ENCODE peak calls at places on chromosomes 1 and 21, in nine cellular contexts. Y is heart right ventricle; P is activated CD4-positive, alpha-beta T cell treated with anti-CD3 and anti-CD28 coated beads, Interleukin-2, amount 50 U/mL, for 24 hours; G is HL-60; Q is NCI-H446 treated with DMSO at 0.1 percent for 48 hours; V is stomach; R is lung; T is stimulated activated CD4-positive, alpha-beta T cell treated with anti-CD3 and anti-CD28 coated beads, Interleukin-15, amount 100 ng/mL, for 24 hours; O is stimulated activated CD8-positive, alpha-beta memory T cell treated with anti-CD3 and anti-CD28 coated beads, Interleukin-2, amount 100 ng/mL, for 1 hour. N is an unnamed sample.

GRCh38 chr21:33289199-33289819 is 23.1 kb downstream of the IL10RB start:
- DNase-seq in Y (no peak), P (no peak), G (no peak), Q (no peak), V (no peak), R (no peak), T (no peak), O (no peak), N (no peak)

GRCh38 chr1:1573843-1574720 is 581 bp downstream of the SSU72 start:
- DNase-seq in Y (peak; percentile 58), P (peak; percentile 59), G (peak; percentile 72), Q (peak; percentile 75), V (no peak), R (peak; percentile 59), T (peak; percentile 77), O (peak; percentile 53), N (no peak)

GRCh38 chr1:162009501-162010174 is 14.0 kb downstream of the OLFML2B start:
- DNase-seq in Y (peak; percentile 26), P (no peak), G (no peak), Q (peak; percentile 26), V (no peak), R (no peak), T (no peak), O (no peak), N (no peak)

GRCh38 chr21:31752967-31753366 is 21.0 kb upstream of the SCAF4 start:
- DNase-seq in Y (no peak), P (no peak), G (no peak), Q (no peak), V (no peak), R (no peak), T (no peak), O (no peak), N (no peak)

GRCh38 chr21:38037416-38037815 is 121.2 kb upstream of the KCNJ6 start:
- DNase-seq in Y (no peak), P (no peak), G (no peak), Q (no peak), V (no peak), R (no peak), T (no peak), O (no peak), N (no peak)

GRCh38 chr1:155871390-155871789 is 12.0 kb downstream of the SYT11 start:
- DNase-seq in Y (peak; percentile 55), P (no peak), G (no peak), Q (peak; percentile 92), V (peak; percentile 28), R (no peak), T (no peak), O (no peak), N (peak; percentile 54)

GRCh38 chr1:108719654-108720435 is 7.1 kb downstream of the FNDC7 start:
- DNase-seq in Y (no peak), P (no peak), G (no peak), Q (no peak), V (no peak), R (no peak), T (no peak), O (no peak), N (no peak)

GRCh38 chr1:208433086-208433485 is 188.9 kb upstream of the PLXNA2 start:
- DNase-seq in Y (no peak), P (no peak), G (no peak), Q (no peak), V (no peak), R (no peak), T (no peak), O (no peak), N (no peak)

GRCh38 chr1:65449214-65449823 is 28.9 kb downstream of the LEPR start:
- DNase-seq in Y (no peak), P (no peak), G (no peak), Q (no peak), V (no peak), R (no peak), T (no peak), O (no peak), N (no peak)

GRCh38 chr21:38086580-38086979 is 170.2 kb upstream of the KCNJ15 start:
- DNase-seq in Y (no peak), P (no peak), G (no peak), Q (no peak), V (no peak), R (no peak), T (no peak), O (no peak), N (no peak)

GRCh38 chr1:44934786-44935185 is 51.6 kb downstream of the EIF2B3 start:
- DNase-seq in Y (no peak), P (no peak), G (no peak), Q (no peak), V (no peak), R (no peak), T (no peak), O (no peak), N (no peak)

GRCh38 chr1:5754817-5755551 is 237.2 kb downstream of the NPHP4 start:
- DNase-seq in Y (no peak), P (no peak), G (no peak), Q (no peak), V (no peak), R (no peak), T (no peak), O (no peak), N (no peak)

GRCh38 chr1:45319761-45320160 is 6.9 kb upstream of the HPDL start:
- DNase-seq in Y (no peak), P (no peak), G (no peak), Q (no peak), V (no peak), R (no peak), T (no peak), O (no peak), N (no peak)

GRCh38 chr1:114901739-114902255 is 47.1 kb downstream of the SYCP1 start:
- DNase-seq in Y (no peak), P (no peak), G (no peak), Q (no peak), V (no peak), R (no peak), T (no peak), O (no peak), N (no peak)

GRCh38 chr1:112544011-112544688 is 35.4 kb downstream of the WNT2B start:
- DNase-seq in Y (no peak), P (no peak), G (no peak), Q (no peak), V (no peak), R (no peak), T (no peak), O (no peak), N (no peak)

GRCh38 chr1:170694172-170694926 is 30.4 kb downstream of the PRRX1 start:
- DNase-seq in Y (no peak), P (no peak), G (no peak), Q (no peak), V (no peak), R (no peak), T (no peak), O (no peak), N (no peak)

GRCh38 chr21:42113926-42114409 is 42.9 kb downstream of the UMODL1 start:
- DNase-seq in Y (no peak), P (no peak), G (peak; percentile 55), Q (no peak), V (no peak), R (no peak), T (no peak), O (no peak), N (no peak)

GRCh38 chr1:20359451-20360330 is 69.0 kb downstream of the VWA5B1 start:
- DNase-seq in Y (no peak), P (peak; percentile 74), G (no peak), Q (no peak), V (peak; percentile 40), R (no peak), T (peak; percentile 81), O (no peak), N (peak; percentile 58)

GRCh38 chr1:119714583-119714982 is 2.8 kb downstream of the PHGDH start:
- DNase-seq in Y (no peak), P (no peak), G (peak; percentile 27), Q (no peak), V (no peak), R (no peak), T (no peak), O (no peak), N (no peak)

GRCh38 chr1:112923956-112924349 is 32.0 kb downstream of the SLC16A1 start:
- DNase-seq in Y (no peak), P (no peak), G (no peak), Q (no peak), V (no peak), R (no peak), T (no peak), O (no peak), N (no peak)

GRCh38 chr1:25182629-25183028 is 49.7 kb downstream of the SYF2 start:
- DNase-seq in Y (no peak), P (no peak), G (no peak), Q (no peak), V (peak; percentile 22), R (no peak), T (no peak), O (no peak), N (no peak)